ENCODE peak calls at places on chromosomes 6 and 20, in six cellular contexts. V, P, X, O, B and U are unnamed samples.

GRCh38 chr6:11785953-11786579 is 7.5 kb upstream of the ADTRP start:
- DNase-seq in V (peak; percentile 77), P (no peak), X (no peak), O (peak; percentile 76), B (no peak), U (no peak)

GRCh38 chr6:5968817-5969726 is 37.7 kb downstream of the NRN1 start:
- DNase-seq in V (no peak), P (peak; percentile 20), X (peak; percentile 60), O (peak; percentile 19), B (peak; percentile 51), U (no peak)

GRCh38 chr6:25010917-25011625 is 75.3 kb upstream of the RIPOR2 start:
- DNase-seq in V (no peak), P (peak; percentile 63), X (no peak), O (no peak), B (no peak), U (no peak)

GRCh38 chr20:59812286-59813125 is 120.9 kb downstream of the SYCP2 start:
- DNase-seq in V (peak; percentile 6), P (no peak), X (no peak), O (no peak), B (no peak), U (no peak)

GRCh38 chr20:8480597-8480996 is 348.5 kb downstream of the PLCB1 start:
- DNase-seq in V (no peak), P (no peak), X (no peak), O (no peak), B (no peak), U (no peak)

GRCh38 chr6:115717062-115717461 is 343.6 kb downstream of the FRK start:
- DNase-seq in V (no peak), P (no peak), X (no peak), O (no peak), B (no peak), U (no peak)

GRCh38 chr6:150143521-150144293 is 863 bp downstream of the PPP1R14C start:
- DNase-seq in V (no peak), P (no peak), X (peak; percentile 58), O (peak; percentile 38), B (peak; percentile 32), U (no peak)

GRCh38 chr6:52352239-52353008 is 9.5 kb upstream of the PAQR8 start:
- DNase-seq in V (peak; percentile 41), P (peak; percentile 96), X (peak; percentile 66), O (peak; percentile 41), B (peak; percentile 70), U (peak; percentile 91)

GRCh38 chr20:9958693-9959092 is 76.1 kb upstream of the ANKEF1 start:
- DNase-seq in V (no peak), P (no peak), X (no peak), O (no peak), B (no peak), U (no peak)
- TF ChIP-seq CTCF in V (no peak), P (no peak), X (no peak), O (no peak), B (no peak), U (no peak)

GRCh38 chr6:47603227-47603626 is 95.2 kb upstream of the ADGRF4 start:
- DNase-seq in V (no peak), P (no peak), X (no peak), O (no peak), B (no peak), U (no peak)

GRCh38 chr6:47595785-47596184 is 102.6 kb upstream of the ADGRF4 start:
- DNase-seq in V (peak; percentile 80), P (no peak), X (no peak), O (peak; percentile 67), B (peak; percentile 48), U (no peak)

GRCh38 chr6:47603995-47604394 is 94.4 kb upstream of the ADGRF4 start:
- DNase-seq in V (peak; percentile 31), P (no peak), X (no peak), O (no peak), B (no peak), U (no peak)

GRCh38 chr6:47598367-47598766 is 100.0 kb upstream of the ADGRF4 start:
- DNase-seq in V (no peak), P (no peak), X (no peak), O (no peak), B (no peak), U (no peak)

GRCh38 chr6:47599512-47599911 is 98.9 kb upstream of the ADGRF4 start:
- DNase-seq in V (no peak), P (no peak), X (no peak), O (no peak), B (no peak), U (no peak)
- TF ChIP-seq CTCF in V (no peak), P (no peak), X (no peak), O (no peak), B (no peak), U (no peak)

DNA sequence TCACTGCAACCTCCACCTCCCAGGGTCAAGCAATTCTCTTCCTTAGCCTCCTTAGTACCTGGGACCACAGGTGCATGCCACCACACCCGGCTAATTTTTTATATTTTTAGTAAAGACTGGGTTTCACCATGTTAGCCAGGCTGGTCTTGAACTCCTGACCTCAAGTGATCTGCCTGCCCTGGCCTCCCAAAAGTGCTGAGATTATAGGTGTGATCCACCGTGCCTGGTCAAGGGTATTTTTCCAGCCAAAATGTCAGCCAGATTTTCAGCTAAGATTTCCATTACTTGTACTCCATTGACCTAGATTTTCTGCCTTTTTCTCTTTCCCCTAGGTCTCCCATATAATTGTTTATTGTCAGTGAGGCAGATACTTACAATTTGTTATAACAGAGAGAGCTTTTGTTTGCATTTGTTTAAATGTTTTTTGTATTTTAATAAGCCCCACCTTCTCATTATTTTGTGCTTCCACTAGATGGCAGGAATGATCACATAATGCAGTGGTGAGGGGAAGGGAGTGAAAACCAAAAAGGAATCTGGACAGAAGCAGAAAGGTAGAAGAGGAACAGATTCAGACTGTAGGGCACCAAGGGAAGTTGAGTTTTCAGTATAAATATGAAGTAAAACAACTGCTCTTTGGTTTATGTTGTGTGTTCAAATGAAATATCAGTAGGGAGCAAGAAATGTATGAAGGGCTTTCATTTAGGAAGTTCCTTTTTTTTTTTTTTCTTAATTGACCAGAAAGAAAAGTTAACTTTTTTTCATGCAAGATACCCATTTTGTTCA is 29.7 kb downstream of the RPF2 start:
- DNase-seq in V (no peak), P (peak; percentile 14), X (no peak), O (no peak), B (peak; percentile 8), U (no peak)
- TF ChIP-seq CTCF in V (peak; percentile 32), P (peak; percentile 59), X (peak; percentile 49), O (peak; percentile 52), B (peak; percentile 50), U (peak; percentile 52)

DNA sequence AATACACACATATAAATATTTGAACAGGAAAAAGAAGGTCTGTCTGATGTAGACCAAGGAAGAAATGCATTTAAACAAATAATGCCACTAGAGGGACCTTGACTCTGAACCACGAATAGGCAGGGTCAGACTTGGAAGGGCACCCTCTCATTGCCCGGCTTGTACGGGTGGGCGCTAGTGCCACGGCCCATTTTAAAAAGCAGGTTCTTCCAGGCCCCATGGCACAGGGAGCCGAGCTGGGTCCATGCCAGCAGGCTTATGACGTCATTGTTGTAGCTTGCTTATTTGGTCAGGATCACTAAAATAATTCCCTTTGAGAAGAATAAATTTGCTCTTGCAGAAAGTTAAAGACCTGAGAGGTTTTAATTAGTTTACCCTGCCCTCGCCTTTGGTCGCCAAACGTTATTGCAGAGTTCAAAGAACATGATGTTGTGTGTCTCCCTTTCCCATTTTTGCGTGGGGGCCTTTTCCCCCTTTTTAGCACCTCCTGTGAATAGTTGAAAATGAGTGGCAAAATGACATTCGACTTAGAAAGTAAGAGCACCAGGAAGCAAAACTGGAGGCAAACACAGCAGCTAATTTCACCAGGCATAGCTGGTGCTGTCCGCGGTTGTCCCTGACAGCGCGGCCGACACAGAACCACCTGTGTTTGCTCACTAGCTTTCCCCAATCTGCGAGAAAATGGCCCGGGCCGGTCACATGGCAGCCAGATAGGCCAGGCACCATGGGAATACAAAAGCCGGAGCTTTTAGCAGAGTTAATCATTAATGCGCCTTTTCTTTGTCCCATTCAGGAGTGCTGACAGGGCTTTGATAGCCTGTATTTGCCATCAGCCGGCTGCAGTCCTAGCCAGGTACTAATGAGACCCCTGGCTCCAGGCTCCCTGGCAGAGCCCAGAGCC is 93.8 kb downstream of the FOXA2 start:
- DNase-seq in V (peak; percentile 92), P (no peak), X (peak; percentile 80), O (peak; percentile 83), B (peak; percentile 55), U (no peak)
- TF ChIP-seq CTCF in V (no peak), P (no peak), X (no peak), O (no peak), B (no peak), U (no peak)

GRCh38 chr20:44684047-44684965 is 30.9 kb upstream of the CCN5 start:
- DNase-seq in V (no peak), P (no peak), X (no peak), O (peak; percentile 45), B (no peak), U (no peak)
- TF ChIP-seq CTCF in V (no peak), P (no peak), X (no peak), O (no peak), B (no peak), U (no peak)

DNA sequence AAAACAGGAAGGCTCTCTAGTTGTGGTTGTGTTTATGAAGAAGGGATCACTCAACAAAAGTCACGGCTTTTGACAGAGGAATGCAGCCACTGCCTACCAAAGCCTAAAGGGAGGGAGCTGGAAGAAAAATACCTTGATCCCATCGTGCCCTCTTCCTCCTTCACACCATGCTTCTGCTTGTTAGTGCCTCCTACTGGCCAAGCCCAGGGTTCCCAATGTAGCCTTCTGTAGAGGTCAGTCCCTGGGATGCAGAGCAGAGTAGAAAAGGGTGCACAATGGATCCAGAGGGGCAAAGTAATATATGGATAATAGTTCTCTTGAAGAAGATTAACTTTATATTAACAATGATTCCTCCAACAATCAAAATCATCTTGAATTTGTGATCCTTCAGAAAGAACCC is 293.5 kb upstream of the FERMT1 start:
- DNase-seq in V (no peak), P (no peak), X (no peak), O (no peak), B (no peak), U (no peak)
- TF ChIP-seq CTCF in V (no peak), P (peak; percentile 8), X (no peak), O (no peak), B (no peak), U (no peak)

DNA sequence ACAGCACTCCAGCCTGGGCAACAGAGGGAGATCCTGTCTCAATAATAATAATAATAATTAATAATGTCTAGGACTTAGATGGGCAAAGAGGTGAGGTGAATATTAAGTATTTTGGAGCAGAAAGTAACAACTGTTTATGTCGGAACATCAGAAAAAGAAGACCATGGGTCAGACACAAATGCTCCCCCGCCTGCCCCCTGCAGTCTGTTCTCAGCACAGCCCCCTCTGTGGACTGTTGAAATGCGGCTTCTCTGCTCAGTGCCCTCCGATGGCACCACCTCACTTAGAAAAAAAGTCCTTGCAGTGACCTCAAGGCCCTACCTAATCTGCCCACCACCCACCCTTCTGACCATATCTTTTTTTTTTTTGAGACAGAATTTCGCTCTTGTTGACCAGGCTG is 5.2 kb upstream of the ETV7 start:
- DNase-seq in V (no peak), P (no peak), X (no peak), O (no peak), B (no peak), U (no peak)
- TF ChIP-seq CTCF in V (no peak), P (no peak), X (no peak), O (no peak), B (no peak), U (no peak)

GRCh38 chr6:21949211-21949801 is 347.5 kb downstream of the PRL start:
- DNase-seq in V (no peak), P (no peak), X (no peak), O (no peak), B (peak; percentile 17), U (no peak)
- TF ChIP-seq CTCF in V (no peak), P (no peak), X (no peak), O (no peak), B (no peak), U (no peak)

GRCh38 chr6:22043284-22043962 is 253.4 kb downstream of the PRL start:
- DNase-seq in V (no peak), P (no peak), X (no peak), O (no peak), B (no peak), U (no peak)
- TF ChIP-seq CTCF in V (no peak), P (no peak), X (no peak), O (no peak), B (no peak), U (no peak)